ENCODE peak calls at places on chromosomes 1 and 21, in seven cellular contexts. Y, E, W, B, Q, H and P are unnamed samples.

GRCh38 chr1:54955359-54955758 is 25.1 kb upstream of the TMEM61 start:
- DNase-seq in Y (no peak), E (no peak), W (peak), B (no peak), Q (no peak), H (no peak), P (no peak)

GRCh38 chr1:44212355-44213221 is 683 bp upstream of the DMAP1 start:
- DNase-seq in Y (no peak), E (no peak), W (no peak), B (peak), Q (no peak), H (no peak), P (no peak)

GRCh38 chr1:53951697-53952096 is 5.5 kb downstream of the LRRC42 start:
- DNase-seq in Y (no peak), E (no peak), W (no peak), B (no peak), Q (no peak), H (no peak), P (no peak)

GRCh38 chr1:225899044-225899925 is 10.3 kb upstream of the LEFTY1 start:
- DNase-seq in Y (no peak), E (no peak), W (no peak), B (no peak), Q (no peak), H (no peak), P (no peak)

GRCh38 chr1:209103135-209103534 is 480.4 kb upstream of the CAMK1G start:
- DNase-seq in Y (no peak), E (peak), W (no peak), B (no peak), Q (peak), H (no peak), P (no peak)

GRCh38 chr1:214548988-214549387 is 2.4 kb downstream of the PTPN14 start:
- DNase-seq in Y (no peak), E (no peak), W (peak), B (no peak), Q (no peak), H (peak), P (no peak)

GRCh38 chr21:32298148-32298559 is 501 bp upstream of the MRAP start:
- DNase-seq in Y (no peak), E (no peak), W (no peak), B (no peak), Q (no peak), H (no peak), P (no peak)

GRCh38 chr1:202005958-202006357 is 4.4 kb upstream of the ELF3 start:
- DNase-seq in Y (no peak), E (no peak), W (peak), B (peak), Q (no peak), H (no peak), P (peak)

GRCh38 chr1:54763814-54764131 is 550 bp downstream of the PARS2 start:
- DNase-seq in Y (no peak), E (no peak), W (peak), B (peak), Q (no peak), H (no peak), P (no peak)

GRCh38 chr1:224767031-224767430 is 150.9 kb downstream of the CNIH3 start:
- DNase-seq in Y (no peak), E (no peak), W (no peak), B (no peak), Q (no peak), H (no peak), P (no peak)

GRCh38 chr1:234598974-234599616 is 10.9 kb downstream of the IRF2BP2 start:
- DNase-seq in Y (no peak), E (no peak), W (no peak), B (peak), Q (no peak), H (no peak), P (peak)

GRCh38 chr1:98797506-98797905 is 136.0 kb downstream of the SNX7 start:
- DNase-seq in Y (no peak), E (no peak), W (no peak), B (no peak), Q (no peak), H (no peak), P (no peak)

GRCh38 chr1:30746212-30747027 is 11.2 kb downstream of the LAPTM5 start:
- DNase-seq in Y (no peak), E (no peak), W (no peak), B (no peak), Q (no peak), H (no peak), P (no peak)

GRCh38 chr1:220880726-220881506 is 1.7 kb downstream of the HLX start:
- DNase-seq in Y (peak), E (no peak), W (peak), B (peak), Q (no peak), H (peak), P (no peak)

GRCh38 chr1:216604771-216605170 is 118.5 kb downstream of the ESRRG start:
- DNase-seq in Y (no peak), E (no peak), W (no peak), B (no peak), Q (peak), H (no peak), P (no peak)

GRCh38 chr1:79663916-79664315 is 657.4 kb upstream of the ADGRL4 start:
- DNase-seq in Y (no peak), E (no peak), W (no peak), B (no peak), Q (no peak), H (no peak), P (no peak)

GRCh38 chr1:232982238-232982944 is 32.0 kb downstream of the NTPCR start:
- DNase-seq in Y (no peak), E (no peak), W (peak), B (no peak), Q (no peak), H (no peak), P (no peak)

GRCh38 chr1:224205438-224205840 is 22.4 kb downstream of the DEGS1 start:
- DNase-seq in Y (no peak), E (no peak), W (peak), B (peak), Q (no peak), H (no peak), P (no peak)

GRCh38 chr1:32335951-32336867 is at the start of gene MARCKSL1:
- DNase-seq in Y (no peak), E (peak), W (peak), B (peak), Q (peak), H (peak), P (peak)

GRCh38 chr1:109655624-109656519 is at the start of gene GSTM4:
- DNase-seq in Y (peak), E (peak), W (peak), B (peak), Q (no peak), H (peak), P (peak)

GRCh38 chr1:39691383-39692151 is at the start of gene HPCAL4:
- DNase-seq in Y (peak), E (peak), W (peak), B (peak), Q (peak), H (peak), P (peak)

GRCh38 chr1:108590436-108590835 is 30.5 kb downstream of the EEIG2 start:
- DNase-seq in Y (no peak), E (no peak), W (peak), B (no peak), Q (no peak), H (peak), P (no peak)